ENCODE peak calls at places on chromosomes 3 and 15, in four cellular contexts. J is H1, E is endothelial cell of umbilical vein, Q is HepG2. O is an unnamed sample.

GRCh38 chr15:88018865-88019626 is 237.5 kb downstream of the NTRK3 start:
- DNase-seq in E (no peak), Q (no peak), J (no peak), O (no peak)

GRCh38 chr15:91516866-91517265 is 336.6 kb upstream of the SLCO3A1 start:
- DNase-seq in Q (no peak), J (no peak), E (no peak), O (no peak)

GRCh38 chr3:84128024-84128423 is 830.8 kb upstream of the CADM2 start:
- DNase-seq in Q (no peak), J (no peak), E (no peak), O (no peak)

GRCh38 chr3:186318135-186318534 is 43.9 kb downstream of the DGKG start:
- DNase-seq in Q (peak; percentile 6), J (no peak), E (no peak), O (no peak)

GRCh38 chr3:130896101-130896500 is 2.2 kb downstream of the ATP2C1 start:
- DNase-seq in E (no peak), J (no peak), Q (no peak), O (no peak)

GRCh38 chr3:130227540-130227939 is 117.9 kb upstream of the COL6A5 start:
- DNase-seq in E (no peak), J (no peak), Q (no peak), O (no peak)

GRCh38 chr3:124504332-124505059 is 225.8 kb upstream of the UMPS start:
- DNase-seq in E (peak; percentile 21), J (no peak), Q (no peak), O (no peak)

GRCh38 chr3:72675243-72675642 is 173.0 kb downstream of the SHQ1 start:
- DNase-seq in E (no peak), Q (no peak), J (no peak), O (no peak)

GRCh38 chr3:45592830-45593707 is 1.5 kb upstream of the LIMD1 start:
- DNase-seq in J (peak; percentile 94), E (peak; percentile 90), Q (peak; percentile 89), O (peak; percentile 78)

GRCh38 chr3:71858493-71859127 is 73.7 kb upstream of the PROK2 start:
- DNase-seq in Q (no peak), J (peak; percentile 54), E (no peak), O (no peak)

GRCh38 chr15:29054171-29055045 is 168.6 kb downstream of the APBA2 start:
- DNase-seq in E (no peak), Q (no peak), J (no peak), O (no peak)

GRCh38 chr3:88632226-88632625 is 475.2 kb upstream of the EPHA3 start:
- DNase-seq in Q (no peak), E (no peak), J (no peak), O (no peak)

GRCh38 chr3:148707596-148708386 is 10.1 kb downstream of the AGTR1 start:
- DNase-seq in Q (no peak), E (no peak), J (no peak), O (no peak)

GRCh38 chr3:46495901-46496456 is 1.8 kb upstream of the RTP3 start:
- DNase-seq in E (no peak), J (peak; percentile 40), Q (no peak), O (no peak)

GRCh38 chr3:151171145-151171544 is 31.9 kb downstream of the GPR171 start:
- DNase-seq in Q (peak; percentile 56), E (no peak), J (no peak), O (no peak)

GRCh38 chr3:161406594-161407555 is 35.6 kb upstream of the SPTSSB start:
- DNase-seq in Q (no peak), E (no peak), J (no peak), O (no peak)

GRCh38 chr3:12138044-12138443 is 20.7 kb downstream of the TIMP4 start:
- DNase-seq in E (peak; percentile 14), J (no peak), Q (no peak), O (peak; percentile 8)

GRCh38 chr15:92365816-92366215 is 27.9 kb upstream of the ST8SIA2 start:
- DNase-seq in Q (no peak), E (no peak), J (no peak), O (no peak)

GRCh38 chr3:29853841-29854397 is 573.0 kb downstream of the RBMS3 start:
- DNase-seq in E (no peak), J (no peak), Q (no peak), O (no peak)

GRCh38 chr3:56061227-56061626 is 407.0 kb downstream of the ERC2 start:
- DNase-seq in E (no peak), Q (no peak), J (no peak), O (no peak)

GRCh38 chr3:114551770-114552526 is 258.1 kb downstream of the TIGIT start:
- DNase-seq in E (peak; percentile 46), Q (no peak), J (no peak), O (peak; percentile 85)

GRCh38 chr3:101011086-101011485 is 17.9 kb upstream of the ABI3BP start:
- DNase-seq in J (no peak), E (no peak), Q (no peak), O (no peak)

GRCh38 chr3:52240059-52240885 is 1.3 kb upstream of the TWF2 start:
- DNase-seq in Q (peak; percentile 59), E (no peak), J (no peak), O (peak; percentile 67)
- TF ChIP-seq POLR2AphosphoS5 in Q (no peak), E (no peak), J (peak; percentile 49), O (peak; percentile 91)

DNA sequence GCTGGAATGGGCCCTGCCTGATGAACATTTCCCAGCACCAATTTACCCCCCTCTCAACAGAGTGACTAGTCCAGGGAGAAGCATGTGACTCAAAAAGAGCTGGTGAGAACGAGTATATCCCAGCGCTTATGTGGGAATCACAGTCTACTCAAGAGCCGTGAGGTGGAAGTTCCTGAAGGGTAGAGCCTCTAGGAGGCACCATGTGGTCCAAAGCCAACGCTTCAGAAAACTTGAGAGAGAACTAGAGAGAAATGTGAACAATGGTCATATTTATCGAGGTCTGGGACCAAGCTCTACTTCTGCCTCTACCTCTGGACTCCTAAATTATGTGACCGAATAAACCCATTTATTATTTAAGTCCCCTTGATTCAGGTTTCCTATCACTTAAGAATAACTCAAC is 111.0 kb upstream of the RAP2B start:
- DNase-seq in E (no peak), Q (no peak), J (no peak), O (no peak)
- H3K4me3 ChIP-seq in E (no peak overlapping the region), Q (no peak overlapping the region), J (no peak overlapping the region), O (peak overlapping the region; percentile 28)

DNA sequence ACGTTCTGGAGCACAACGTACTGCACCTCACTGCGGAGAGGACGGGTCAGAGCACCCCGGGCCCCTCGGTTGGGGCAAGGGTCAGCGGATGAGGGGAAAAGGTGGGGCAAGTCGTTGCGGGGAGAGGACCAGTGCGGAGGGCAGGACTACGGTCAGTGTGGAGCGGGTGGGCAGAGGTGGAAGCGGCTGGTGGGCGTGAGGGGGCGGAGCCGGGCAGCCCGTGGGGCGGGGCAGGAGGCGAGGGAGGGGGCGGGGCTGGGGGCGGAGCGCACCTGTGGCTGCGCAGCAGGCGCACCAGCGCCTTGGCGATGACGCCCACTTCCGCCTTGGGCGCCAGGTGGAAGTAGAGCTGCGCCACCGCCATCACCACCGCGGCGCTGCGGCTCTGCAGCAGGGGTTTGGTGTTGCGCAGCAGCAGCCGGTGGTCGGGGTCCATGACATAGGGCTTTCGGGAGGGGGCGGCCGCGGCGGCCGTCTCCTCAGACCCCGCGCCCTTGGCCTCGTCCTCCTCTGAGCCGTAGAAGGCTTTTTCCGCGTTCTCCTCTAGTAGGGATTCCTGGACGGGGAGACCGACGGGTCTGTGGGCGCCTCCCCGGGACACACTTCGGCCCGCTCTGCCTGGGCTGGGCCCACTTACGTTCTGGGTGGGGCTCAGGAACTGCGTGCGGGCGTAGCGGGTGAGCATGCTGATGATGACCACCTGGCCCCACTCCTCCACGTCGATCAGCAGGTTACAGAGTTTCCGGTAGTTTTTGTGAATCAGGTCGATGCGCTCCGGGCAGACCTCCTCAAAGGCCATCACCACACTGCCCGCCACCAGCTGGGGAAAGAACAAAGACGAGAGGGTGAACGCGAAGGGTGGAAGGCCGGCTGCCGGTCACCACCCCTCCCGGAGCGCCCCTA is 29.2 kb downstream of the AP3B2 start:
- DNase-seq in E (no peak), J (peak; percentile 88), Q (no peak), O (no peak)
- TF ChIP-seq EZH2 in E (no peak), J (no peak), Q (no peak), O (no peak)

GRCh38 chr3:69197455-69197854 is 75.1 kb upstream of the LMOD3 start:
- DNase-seq in J (no peak), E (no peak), Q (no peak), O (no peak)

GRCh38 chr3:69201658-69202057 is 79.3 kb upstream of the LMOD3 start:
- DNase-seq in Q (no peak), J (no peak), E (no peak), O (no peak)

GRCh38 chr3:69197922-69198540 is 75.6 kb upstream of the LMOD3 start:
- DNase-seq in E (no peak), Q (no peak), J (no peak), O (no peak)

GRCh38 chr3:69199942-69200341 is 77.5 kb upstream of the LMOD3 start:
- DNase-seq in E (no peak), J (no peak), Q (no peak), O (no peak)

GRCh38 chr3:69200384-69201068 is 78.1 kb upstream of the LMOD3 start:
- DNase-seq in Q (peak; percentile 88), J (no peak), E (peak; percentile 94), O (no peak)
- TF ChIP-seq POLR2AphosphoS5 in Q (no peak), J (no peak), E (no peak), O (peak; percentile 18)

DNA sequence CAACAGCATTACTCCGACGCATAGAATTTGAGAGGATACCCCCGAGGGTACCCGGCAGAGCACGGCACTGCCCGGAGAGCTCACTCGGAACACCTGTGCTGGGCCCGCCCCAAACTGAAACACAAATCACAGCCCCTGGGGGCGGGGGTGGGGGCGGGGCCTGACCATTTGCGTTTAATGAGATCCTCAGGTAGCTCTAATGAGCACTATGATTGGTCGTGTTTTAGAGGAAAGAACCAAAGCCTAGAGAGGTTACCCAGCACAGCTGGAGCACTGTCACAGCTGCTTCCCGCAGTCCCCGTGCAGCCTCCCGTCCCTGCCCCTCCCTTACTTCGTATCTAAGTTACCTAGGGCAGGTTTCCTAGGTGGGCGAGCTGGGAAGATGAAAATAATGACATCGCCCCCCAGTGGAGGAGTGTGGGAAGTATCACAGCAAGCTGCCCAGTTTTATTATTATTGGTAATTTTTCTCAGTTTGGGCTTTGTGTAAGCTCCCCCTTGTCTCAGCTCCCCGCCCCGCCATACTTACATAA is 187.1 kb downstream of the PDE8A start:
- DNase-seq in E (peak; percentile 55), J (peak; percentile 82), Q (peak; percentile 24), O (peak; percentile 18)
- H3K4me3 ChIP-seq in E (peak overlapping the region; percentile 10), J (peak overlapping the region; percentile 31), Q (peak overlapping the region; percentile 61), O (no peak overlapping the region)

O was measured in HCT116.